ENCODE peak calls at places on chromosomes 6 and 20, in ten cellular contexts. G is transverse colon; K is cardiac muscle cell; R is thyroid gland; I is uterus; Y is neural progenitor cell; Z is lower lobe of right lung; M is aorta; X is effector memory CD4-positive, alpha-beta T cell; C is hepatocyte. F is an unnamed sample.

GRCh38 chr6:24935753-24936152 is at the start of gene RIPOR2:
- DNase-seq in C (no peak), X (peak; percentile 56), R (no peak), K (no peak), I (no peak), G (peak; percentile 47), M (peak; percentile 62), Y (peak; percentile 67), Z (peak; percentile 80), F (peak; percentile 78)

GRCh38 chr6:136158398-136158797 is 91.7 kb downstream of the MTFR2 start:
- DNase-seq in K (peak; percentile 86), Y (no peak), R (peak; percentile 34), G (no peak), C (peak; percentile 34), M (peak; percentile 48), I (peak; percentile 75), X (no peak), Z (peak; percentile 48), F (no peak)

GRCh38 chr6:224350-224749 is 67.9 kb upstream of the DUSP22 start:
- DNase-seq in K (no peak), M (no peak), I (no peak), X (no peak), R (no peak), Z (no peak), G (no peak), Y (no peak), C (no peak), F (no peak)

GRCh38 chr20:10157539-10157938 is 61.1 kb upstream of the SNAP25 start:
- DNase-seq in I (no peak), G (no peak), X (no peak), Y (no peak), K (no peak), C (no peak), M (no peak), R (no peak), Z (no peak), F (no peak)

GRCh38 chr6:33815854-33816253 is 12.1 kb upstream of the MLN start:
- DNase-seq in C (no peak), R (peak; percentile 51), G (no peak), I (no peak), M (no peak), Z (peak; percentile 35), X (no peak), K (peak; percentile 40), Y (peak; percentile 78), F (no peak)

GRCh38 chr6:20978176-20978614 is 443.9 kb downstream of the CDKAL1 start:
- DNase-seq in R (no peak), Y (no peak), M (no peak), K (peak; percentile 15), I (no peak), X (no peak), C (no peak), G (no peak), Z (no peak), F (no peak)

GRCh38 chr20:52971498-52972189 is 514 bp upstream of the TSHZ2 start:
- DNase-seq in M (no peak), G (no peak), R (no peak), I (no peak), X (no peak), Y (no peak), K (no peak), Z (no peak), C (no peak), F (no peak)

GRCh38 chr6:48747040-48747439 is 636.0 kb upstream of the PTCHD4 start:
- DNase-seq in I (no peak), G (no peak), R (no peak), C (no peak), K (no peak), M (no peak), Y (no peak), X (no peak), Z (no peak), F (no peak)

GRCh38 chr6:108209738-108210137 is 43.9 kb downstream of the NR2E1 start:
- DNase-seq in Y (no peak), C (no peak), M (no peak), R (no peak), K (no peak), Z (no peak), G (no peak), X (no peak), I (no peak), F (no peak)

GRCh38 chr6:137434640-137435039 is 59.6 kb downstream of the OLIG3 start:
- DNase-seq in Y (no peak), C (no peak), M (no peak), K (no peak), X (no peak), R (no peak), G (no peak), I (no peak), Z (no peak), F (no peak)

GRCh38 chr20:12153616-12154015 is 235.9 kb downstream of the BTBD3 start:
- DNase-seq in Y (no peak), K (peak; percentile 55), R (no peak), X (no peak), Z (no peak), I (no peak), M (no peak), G (no peak), C (no peak), F (no peak)

GRCh38 chr20:52801628-52802006 is 170.5 kb upstream of the TSHZ2 start:
- DNase-seq in I (no peak), C (no peak), R (no peak), K (no peak), Z (no peak), Y (no peak), G (no peak), X (no peak), M (no peak), F (no peak)

GRCh38 chr6:36724514-36725385 is 27.1 kb downstream of the RAB44 start:
- DNase-seq in G (peak; percentile 87), C (peak; percentile 80), K (peak; percentile 77), M (peak; percentile 79), Y (peak; percentile 72), X (peak; percentile 29), I (peak; percentile 57), R (peak; percentile 88), Z (peak; percentile 77), F (peak; percentile 16)

GRCh38 chr6:135451617-135452190 is 45.8 kb downstream of the AHI1 start:
- DNase-seq in C (peak; percentile 55), I (no peak), X (no peak), G (no peak), Z (no peak), Y (peak; percentile 44), M (no peak), R (no peak), K (peak; percentile 65), F (no peak)

GRCh38 chr6:14360565-14360964 is 243.0 kb downstream of the CD83 start:
- DNase-seq in I (no peak), Z (no peak), M (no peak), X (no peak), K (no peak), C (no peak), R (no peak), Y (no peak), G (no peak), F (no peak)

GRCh38 chr6:109770779-109771178 is 79.7 kb downstream of the FIG4 start:
- DNase-seq in C (no peak), Z (no peak), Y (no peak), I (no peak), G (no peak), K (no peak), R (no peak), M (no peak), X (no peak), F (no peak)
- H3K4me3 ChIP-seq in C (no peak overlapping the region), Z (no peak overlapping the region), Y (no peak overlapping the region), I (no peak overlapping the region), G (no peak overlapping the region), K (no peak overlapping the region), R (no peak overlapping the region), M (no peak overlapping the region), X (no peak overlapping the region), F (no peak overlapping the region)

GRCh38 chr20:17852323-17852722 is 116.3 kb downstream of the SNX5 start:
- DNase-seq in K (no peak), G (no peak), X (no peak), C (peak; percentile 49), R (no peak), Y (no peak), Z (no peak), M (no peak), I (no peak), F (no peak)
- H3K4me1 ChIP-seq in K (peaks cover 9% of the 10 kb centered on the region), G (peaks cover 41% of the 10 kb centered on the region), X (peaks cover 12% of the 10 kb centered on the region), C (peaks cover 20% of the 10 kb centered on the region), R (peaks cover 40% of the 10 kb centered on the region), Y (no peaks in the 10 kb centered on the region), Z (peaks cover 7% of the 10 kb centered on the region), M (no peaks in the 10 kb centered on the region), I (no peaks in the 10 kb centered on the region), F (no peaks in the 10 kb centered on the region)

GRCh38 chr6:7325750-7326149 is 12.8 kb upstream of the SSR1 start:
- DNase-seq in X (no peak), R (no peak), C (no peak), G (no peak), I (no peak), Y (no peak), M (no peak), Z (no peak), K (no peak), F (no peak)

GRCh38 chr6:7323074-7323473 is 10.1 kb upstream of the SSR1 start:
- DNase-seq in G (no peak), K (no peak), C (no peak), I (no peak), Z (no peak), R (no peak), X (no peak), Y (no peak), M (no peak), F (no peak)

GRCh38 chr6:7328159-7328713 is 15.2 kb upstream of the SSR1 start:
- DNase-seq in X (no peak), Z (no peak), I (no peak), G (no peak), K (no peak), M (no peak), Y (no peak), C (no peak), R (no peak), F (no peak)

DNA sequence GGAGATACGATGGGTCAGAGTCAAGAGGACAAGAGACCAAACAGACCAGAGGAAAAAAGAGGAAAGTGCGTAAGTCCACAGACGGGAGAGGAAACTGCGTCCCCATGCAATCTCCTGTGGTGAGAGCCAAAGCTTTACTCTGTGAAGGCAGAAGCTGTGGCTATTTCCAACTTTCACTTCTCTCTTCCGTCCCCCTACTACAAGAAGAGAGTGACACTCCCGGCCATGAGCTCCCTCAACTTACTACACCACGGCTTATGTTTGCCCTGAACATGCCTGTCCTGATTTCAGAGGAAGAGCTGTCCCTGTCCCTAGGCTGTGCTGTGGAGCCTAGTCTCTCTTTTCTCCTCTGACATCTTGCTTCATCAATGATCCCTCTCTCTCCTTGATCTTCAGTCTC is 11.5 kb upstream of the SSR1 start:
- DNase-seq in X (no peak), C (no peak), R (no peak), Z (no peak), Y (no peak), M (no peak), K (no peak), G (peak; percentile 21), I (no peak), F (no peak)
- H3K4me3 ChIP-seq in X (no peak overlapping the region), C (no peak overlapping the region), R (no peak overlapping the region), Z (no peak overlapping the region), Y (no peak overlapping the region), M (no peak overlapping the region), K (no peak overlapping the region), G (no peak overlapping the region), I (no peak overlapping the region), F (no peak overlapping the region)

GRCh38 chr20:61933481-61933950 is 132.2 kb downstream of the TAF4 start:
- DNase-seq in Y (no peak), R (no peak), I (no peak), C (no peak), K (no peak), G (no peak), M (no peak), Z (peak; percentile 24), X (no peak), F (no peak)
- H3K4me1 ChIP-seq in Y (peaks cover 10% of the 10 kb centered on the region), R (no peaks in the 10 kb centered on the region), I (no peaks in the 10 kb centered on the region), C (no peaks in the 10 kb centered on the region), K (no peaks in the 10 kb centered on the region), G (no peaks in the 10 kb centered on the region), M (no peaks in the 10 kb centered on the region), Z (no peaks in the 10 kb centered on the region), X (no peaks in the 10 kb centered on the region), F (no peaks in the 10 kb centered on the region)

F was measured in CD8-positive, alpha-beta memory T cell.